ENCODE peak calls at places on chromosomes 12 and 14, in four cellular contexts. C is ascending aorta, U is uterus, X is body of pancreas. Z is an unnamed sample.

GRCh38 chr14:55383541-55384140 is 28.0 kb downstream of the ATG14 start:
- DNase-seq in C (no peak), U (no peak), X (no peak), Z (no peak)

GRCh38 chr12:90090929-90091651 is 382.5 kb upstream of the ATP2B1 start:
- DNase-seq in C (no peak), U (no peak), X (no peak), Z (peak; percentile 68)

GRCh38 chr14:33229269-33229924 is 290.7 kb downstream of the NPAS3 start:
- DNase-seq in C (no peak), U (no peak), X (no peak), Z (no peak)

GRCh38 chr14:50044040-50044651 is 72.2 kb downstream of the VCPKMT start:
- DNase-seq in C (no peak), U (no peak), X (no peak), Z (no peak)

GRCh38 chr14:98136420-98136819 is 1135.6 kb downstream of the BCL11B start:
- DNase-seq in C (no peak), U (no peak), X (no peak), Z (no peak)

GRCh38 chr12:94644141-94644575 is 6.2 kb downstream of the TMCC3 start:
- DNase-seq in C (no peak), U (no peak), X (no peak), Z (no peak)

GRCh38 chr12:129704232-129704830 is 199.5 kb downstream of the TMEM132D start:
- DNase-seq in C (no peak), U (no peak), X (no peak), Z (no peak)

GRCh38 chr12:123041811-123042655 is 61.6 kb downstream of the ARL6IP4 start:
- DNase-seq in C (no peak), U (peak; percentile 32), X (no peak), Z (peak; percentile 48)

GRCh38 chr14:75978249-75978731 is 3.5 kb downstream of the TGFB3 start:
- DNase-seq in C (no peak), U (peak; percentile 33), X (no peak), Z (no peak)

GRCh38 chr12:8032242-8033152 is at the start of gene FOXJ2:
- DNase-seq in C (no peak), U (peak; percentile 74), X (peak; percentile 84), Z (peak; percentile 79)

GRCh38 chr14:91872517-91873470 is 5.5 kb upstream of the TC2N start:
- DNase-seq in C (peak; percentile 62), U (peak; percentile 48), X (peak; percentile 94), Z (peak; percentile 92)

GRCh38 chr12:121916719-121917118 is 1.7 kb upstream of the CFAP251 start:
- DNase-seq in C (no peak), U (peak; percentile 25), X (no peak), Z (no peak)

GRCh38 chr14:60807971-60808370 is 73.4 kb downstream of the MNAT1 start:
- DNase-seq in C (no peak), U (no peak), X (no peak), Z (no peak)

GRCh38 chr12:94186461-94187237 is 38.3 kb downstream of the PLXNC1 start:
- DNase-seq in C (no peak), U (peak; percentile 83), X (peak; percentile 20), Z (no peak)

GRCh38 chr12:109186993-109187653 is 70.7 kb downstream of the ACACB start:
- DNase-seq in C (no peak), U (no peak), X (no peak), Z (no peak)

GRCh38 chr12:78157199-78157598 is 326.5 kb downstream of the NAV3 start:
- DNase-seq in C (no peak), U (no peak), X (no peak), Z (no peak)

GRCh38 chr12:28830491-28830890 is 318.6 kb upstream of the FAR2 start:
- DNase-seq in C (no peak), U (no peak), X (no peak), Z (no peak)

GRCh38 chr12:132196038-132196872 is 52.0 kb downstream of the NOC4L start:
- DNase-seq in C (no peak), U (no peak), X (no peak), Z (no peak)

GRCh38 chr12:132194556-132194955 is 50.3 kb downstream of the NOC4L start:
- DNase-seq in C (no peak), U (no peak), X (no peak), Z (no peak)

GRCh38 chr12:132196873-132197390 is 52.7 kb downstream of the NOC4L start:
- DNase-seq in C (no peak), U (no peak), X (no peak), Z (no peak)

GRCh38 chr12:132191715-132192553 is 47.7 kb downstream of the NOC4L start:
- DNase-seq in C (no peak), U (no peak), X (no peak), Z (no peak)

DNA sequence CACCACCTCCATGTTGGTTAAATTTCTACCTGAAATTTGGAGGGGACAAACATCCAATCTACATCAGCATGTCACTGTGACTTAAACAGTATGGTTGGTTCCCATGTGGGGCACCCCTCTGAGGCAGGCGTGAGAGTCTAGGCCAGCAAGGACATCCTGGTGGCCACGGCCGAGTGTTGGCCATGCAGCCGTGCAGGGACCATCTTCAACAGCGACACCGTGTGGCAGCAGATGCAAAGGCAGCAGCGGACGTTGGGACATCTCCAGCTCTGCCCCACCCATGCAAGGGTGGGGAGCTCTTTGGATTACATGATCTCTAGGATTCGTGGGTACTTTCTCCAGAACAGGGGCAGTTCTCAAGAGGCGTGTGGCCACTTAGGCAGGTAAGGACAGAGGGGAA is 49.8 kb downstream of the NOC4L start:
- DNase-seq in C (no peak), U (no peak), X (no peak), Z (no peak)
- TF ChIP-seq CTCF in C (no peak), U (no peak), X (no peak), Z (no peak)

GRCh38 chr12:118534003-118534402 is 157.6 kb downstream of the SUDS3 start:
- DNase-seq in C (no peak), U (no peak), X (no peak), Z (no peak)

GRCh38 chr12:118536306-118536900 is 160.0 kb downstream of the SUDS3 start:
- DNase-seq in C (no peak), U (no peak), X (no peak), Z (no peak)

GRCh38 chr12:118541945-118542344 is 165.6 kb downstream of the SUDS3 start:
- DNase-seq in C (no peak), U (no peak), X (no peak), Z (no peak)

GRCh38 chr12:118541071-118541470 is 164.7 kb downstream of the SUDS3 start:
- DNase-seq in C (no peak), U (no peak), X (no peak), Z (no peak)

GRCh38 chr12:118537481-118537917 is 161.1 kb downstream of the SUDS3 start:
- DNase-seq in C (no peak), U (peak; percentile 13), X (no peak), Z (peak; percentile 5)
- H3K9me3 ChIP-seq in C (no peaks in the 10 kb centered on the region), U (no peaks in the 10 kb centered on the region), X (no peaks in the 10 kb centered on the region), Z (no peaks in the 10 kb centered on the region)

GRCh38 chr12:113002676-113003075 is 24.4 kb downstream of the OAS2 start:
- DNase-seq in C (no peak), U (no peak), X (no peak), Z (no peak)

GRCh38 chr12:112998997-112999767 is 20.9 kb downstream of the OAS2 start:
- DNase-seq in C (no peak), U (no peak), X (no peak), Z (peak; percentile 15)

GRCh38 chr12:113003631-113004030 is 25.3 kb downstream of the OAS2 start:
- DNase-seq in C (no peak), U (no peak), X (no peak), Z (no peak)

GRCh38 chr12:113000433-113000832 is 22.1 kb downstream of the OAS2 start:
- DNase-seq in C (no peak), U (no peak), X (no peak), Z (no peak)

GRCh38 chr12:113002155-113002554 is 23.8 kb downstream of the OAS2 start:
- DNase-seq in C (no peak), U (no peak), X (peak; percentile 36), Z (no peak)
- TF ChIP-seq CTCF in C (no peak), U (no peak), X (peak; percentile 49), Z (no peak)

DNA sequence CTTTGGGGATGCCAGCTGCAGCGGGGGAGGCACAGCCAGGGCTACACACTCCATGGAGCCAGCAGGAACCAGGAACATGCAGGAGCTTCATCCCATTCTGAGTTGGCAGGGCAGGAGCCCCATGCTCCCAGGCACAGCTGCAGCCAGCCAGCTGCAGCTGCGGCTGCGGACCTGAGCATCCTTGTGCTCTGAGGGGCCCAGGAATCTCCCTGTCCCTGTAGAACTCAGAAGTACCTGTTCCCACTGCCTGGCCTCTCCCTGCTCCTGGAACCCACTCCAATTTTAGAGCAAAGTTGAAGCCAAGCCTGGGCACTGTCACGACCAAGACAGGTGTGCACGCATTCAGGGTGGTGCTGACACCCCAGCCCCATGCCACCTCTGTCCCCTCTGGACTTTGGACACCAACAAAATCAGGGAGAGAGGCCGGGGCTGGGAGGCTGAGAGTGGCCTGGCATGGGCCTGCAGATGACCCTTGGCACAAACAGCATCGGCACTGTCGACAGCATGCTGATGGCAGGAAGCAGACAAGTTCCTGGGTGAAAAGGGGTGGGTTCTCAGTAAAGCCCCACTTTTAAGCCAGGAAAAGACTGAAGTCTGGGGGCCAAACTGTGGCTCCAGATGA is 257.3 kb upstream of the LRFN5 start:
- DNase-seq in C (no peak), U (no peak), X (no peak), Z (peak; percentile 7)
- H3K9me3 ChIP-seq in C (no peaks in the 10 kb centered on the region), U (no peaks in the 10 kb centered on the region), X (no peaks in the 10 kb centered on the region), Z (peaks cover 4% of the 10 kb centered on the region)

GRCh38 chr14:83988274-83988673 is 1541.7 kb upstream of the FLRT2 start:
- DNase-seq in C (no peak), U (no peak), X (no peak), Z (no peak)
- TF ChIP-seq CTCF in C (no peak), U (no peak), X (peak; percentile 16), Z (no peak)

DNA sequence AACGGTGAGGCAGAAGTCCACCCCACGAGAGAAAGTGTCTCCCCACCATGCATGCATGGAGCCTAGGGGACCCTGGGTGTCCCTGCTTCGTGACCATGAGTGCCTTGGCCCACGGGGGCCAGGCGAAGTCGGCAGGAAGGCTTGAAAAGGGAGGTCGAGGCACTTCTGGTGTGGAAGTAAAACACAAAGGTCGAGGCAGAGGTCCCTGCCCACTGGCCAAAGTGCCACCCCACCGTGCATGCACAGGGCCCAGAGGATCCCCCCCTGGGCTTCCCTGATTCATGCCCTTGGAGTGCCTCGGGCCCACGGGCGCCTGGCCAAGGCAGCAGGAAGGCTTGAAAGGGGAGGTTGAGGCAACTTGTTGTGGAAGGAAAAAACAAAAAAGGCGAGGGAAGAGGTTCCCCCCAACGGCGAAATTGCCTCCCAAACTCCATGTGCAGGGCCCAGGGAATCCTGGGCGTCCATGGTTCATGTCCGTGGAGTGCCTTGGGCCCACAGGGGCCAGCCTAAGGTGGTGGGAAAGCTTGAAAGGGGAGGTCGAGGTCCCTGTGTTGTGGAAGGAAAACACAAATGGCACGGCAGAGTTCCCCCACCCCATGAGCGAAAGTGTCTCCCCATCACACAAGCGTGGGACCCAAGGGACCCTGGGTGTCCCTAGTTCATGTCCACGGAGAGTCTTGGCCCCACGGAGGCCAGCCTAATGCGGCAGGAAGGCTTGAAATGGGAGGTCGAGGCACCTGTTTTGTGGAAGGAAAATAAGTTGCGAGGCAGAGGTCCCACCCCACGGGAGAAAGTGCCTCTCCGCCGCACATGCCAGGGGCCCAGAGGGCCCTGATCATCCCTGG is 372.1 kb downstream of the ALG10 start:
- DNase-seq in C (peak; percentile 5), U (no peak), X (peak; percentile 2), Z (no peak)
- H3K9me3 ChIP-seq in C (peaks cover 16% of the 10 kb centered on the region), U (no peaks in the 10 kb centered on the region), X (no peaks in the 10 kb centered on the region), Z (peaks cover 100% of the 10 kb centered on the region)